ENCODE peak calls at places on chromosomes 3 and 15, in ten cellular contexts. G, K, P, H, W, L, T, M, E and V are unnamed samples.

GRCh38 chr3:132290833-132291232 is 26.4 kb upstream of the ACP3 start:
- DNase-seq in G (no peak), K (peak; percentile 85), P (peak; percentile 9), H (no peak), W (no peak), L (no peak), T (no peak), M (peak; percentile 91), E (no peak), V (no peak)

GRCh38 chr3:148816971-148817519 is 10.6 kb upstream of the CPB1 start:
- DNase-seq in G (no peak), K (no peak), P (no peak), H (no peak), W (no peak), L (no peak), T (no peak), M (no peak), E (no peak), V (no peak)

GRCh38 chr15:38430106-38430760 is 23.7 kb upstream of the FAM98B start:
- DNase-seq in G (no peak), K (no peak), P (no peak), H (no peak), W (no peak), L (no peak), T (no peak), M (no peak), E (no peak), V (no peak)

GRCh38 chr15:47300035-47300434 is 417.3 kb upstream of the SEMA6D start:
- DNase-seq in G (no peak), K (no peak), P (no peak), H (no peak), W (no peak), L (no peak), T (no peak), M (no peak), E (no peak), V (no peak)

GRCh38 chr3:9747267-9747666 is 2.5 kb upstream of the OGG1 start:
- DNase-seq in G (no peak), K (peak; percentile 55), P (no peak), H (no peak), W (no peak), L (no peak), T (no peak), M (peak; percentile 62), E (no peak), V (no peak)

GRCh38 chr3:99871231-99871898 is 53.7 kb downstream of the CMSS1 start:
- DNase-seq in G (no peak), K (no peak), P (no peak), H (no peak), W (no peak), L (no peak), T (no peak), M (no peak), E (no peak), V (no peak)

GRCh38 chr3:160090653-160091052 is 102.0 kb downstream of the IL12A start:
- DNase-seq in G (no peak), K (no peak), P (no peak), H (no peak), W (no peak), L (no peak), T (no peak), M (no peak), E (no peak), V (no peak)

GRCh38 chr3:13301295-13301987 is 118.7 kb downstream of the NUP210 start:
- DNase-seq in G (peak; percentile 95), K (peak; percentile 65), P (peak; percentile 54), H (no peak), W (no peak), L (no peak), T (no peak), M (peak; percentile 53), E (no peak), V (no peak)

GRCh38 chr15:70089692-70089971 is 8.1 kb downstream of the TLE3 start:
- DNase-seq in G (no peak), K (no peak), P (no peak), H (no peak), W (no peak), L (no peak), T (no peak), M (no peak), E (no peak), V (no peak)

GRCh38 chr3:25423780-25424179 is 4.3 kb upstream of the RARB start:
- DNase-seq in G (no peak), K (peak; percentile 64), P (peak; percentile 69), H (no peak), W (no peak), L (no peak), T (no peak), M (peak; percentile 65), E (no peak), V (no peak)

GRCh38 chr15:49847937-49848823 is 227.3 kb downstream of the DTWD1 start:
- DNase-seq in G (no peak), K (peak; percentile 96), P (peak; percentile 91), H (no peak), W (no peak), L (no peak), T (no peak), M (peak; percentile 98), E (no peak), V (no peak)

GRCh38 chr15:73156431-73157191 is 104.3 kb downstream of the NEO1 start:
- DNase-seq in G (no peak), K (no peak), P (no peak), H (no peak), W (no peak), L (no peak), T (no peak), M (no peak), E (no peak), V (no peak)

GRCh38 chr15:35545316-35545824 is 595 bp downstream of the DPH6 start:
- DNase-seq in G (peak; percentile 50), K (peak; percentile 78), P (peak; percentile 55), H (peak; percentile 57), W (no peak), L (peak; percentile 44), T (peak; percentile 21), M (peak; percentile 79), E (peak; percentile 25), V (peak; percentile 50)

GRCh38 chr3:3998140-3998977 is 199.1 kb downstream of the LRRN1 start:
- DNase-seq in G (peak; percentile 86), K (peak; percentile 7), P (peak; percentile 58), H (no peak), W (no peak), L (peak; percentile 17), T (no peak), M (peak; percentile 1), E (no peak), V (no peak)

GRCh38 chr15:26157081-26157480 is 294.0 kb upstream of the ATP10A start:
- DNase-seq in G (no peak), K (no peak), P (no peak), H (no peak), W (no peak), L (no peak), T (no peak), M (no peak), E (no peak), V (no peak)

GRCh38 chr3:85567074-85567676 is 608.4 kb downstream of the CADM2 start:
- DNase-seq in G (peak; percentile 84), K (peak; percentile 54), P (peak; percentile 59), H (no peak), W (no peak), L (peak; percentile 24), T (no peak), M (peak; percentile 66), E (peak; percentile 15), V (no peak)

DNA sequence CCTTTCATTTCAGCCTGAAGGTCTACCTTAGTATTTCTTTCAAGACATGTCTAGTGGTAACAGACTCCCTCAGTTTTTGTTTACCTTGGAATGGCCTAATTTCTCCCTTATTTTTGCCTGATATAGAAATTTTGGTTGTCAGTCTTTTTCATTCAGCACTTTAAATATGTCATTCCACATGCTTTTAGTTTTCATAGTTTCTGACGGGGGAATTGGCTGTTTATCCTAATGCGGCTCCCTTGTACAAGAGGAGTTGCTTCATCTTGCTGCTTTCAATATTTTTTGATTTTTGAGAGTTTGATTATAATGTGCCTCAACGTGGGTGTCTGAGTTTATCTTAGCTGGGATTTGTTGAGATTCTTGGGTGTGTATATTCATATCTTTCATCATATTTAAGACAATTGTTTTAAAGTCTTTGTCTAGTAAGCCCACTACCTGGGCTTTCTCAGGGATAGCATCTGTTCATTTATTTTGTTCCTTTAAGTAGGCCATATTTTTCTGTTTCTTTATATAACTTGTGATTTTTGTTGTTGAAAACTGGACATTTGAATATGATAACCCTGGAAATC is 51.1 kb upstream of the PYDC2 start:
- DNase-seq in G (no peak), K (no peak), P (no peak), H (no peak), W (no peak), L (no peak), T (no peak), M (no peak), E (no peak), V (no peak)
- H3K4me1 ChIP-seq in G (no peaks in the 10 kb centered on the region), K (no peaks in the 10 kb centered on the region), P (no peaks in the 10 kb centered on the region), H (no peaks in the 10 kb centered on the region), W (no peaks in the 10 kb centered on the region), L (no peaks in the 10 kb centered on the region), T (no peaks in the 10 kb centered on the region), M (peaks cover 3% of the 10 kb centered on the region), E (no peaks in the 10 kb centered on the region), V (no peaks in the 10 kb centered on the region)

DNA sequence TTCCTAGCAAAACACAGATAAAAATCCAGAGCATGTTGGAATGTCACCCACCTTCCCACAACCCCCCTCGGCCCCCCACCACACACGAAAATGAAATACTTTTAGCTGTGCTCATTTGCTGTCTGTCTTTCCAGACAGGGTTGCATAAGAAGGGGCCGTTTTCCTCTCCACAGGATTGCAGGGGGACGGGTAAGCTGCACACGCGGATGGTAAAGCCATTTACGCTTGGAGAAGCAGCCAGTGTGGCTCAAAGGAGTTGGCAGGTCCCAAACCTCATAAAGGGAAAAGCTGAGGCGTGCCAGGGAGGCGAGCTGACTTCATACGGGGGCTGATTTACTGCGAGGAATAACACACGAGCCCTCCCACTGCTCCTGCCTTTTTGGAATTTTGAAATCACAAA is 47.4 kb upstream of the ITGA11 start:
- DNase-seq in G (no peak), K (peak; percentile 91), P (no peak), H (peak; percentile 49), W (no peak), L (no peak), T (peak; percentile 23), M (peak; percentile 20), E (peak; percentile 66), V (peak; percentile 92)
- H3K27ac ChIP-seq in G (no peak overlapping the region), K (no peak overlapping the region), P (peak overlapping the region; percentile 14), H (no peak overlapping the region), W (no peak overlapping the region), L (peak overlapping the region; percentile 52), T (no peak overlapping the region), M (no peak overlapping the region), E (no peak overlapping the region), V (peak overlapping the region; percentile 87)

GRCh38 chr3:183303725-183304124 is 50.7 kb downstream of the B3GNT5 start:
- DNase-seq in G (no peak), K (no peak), P (no peak), H (no peak), W (no peak), L (no peak), T (no peak), M (no peak), E (no peak), V (no peak)
- H3K4me1 ChIP-seq in G (peaks cover 4% of the 10 kb centered on the region), K (peaks cover 5% of the 10 kb centered on the region), P (peaks cover 24% of the 10 kb centered on the region), H (no peaks in the 10 kb centered on the region), W (no peaks in the 10 kb centered on the region), L (peaks cover 10% of the 10 kb centered on the region), T (peaks cover 85% of the 10 kb centered on the region), M (no peaks in the 10 kb centered on the region), E (peaks cover 68% of the 10 kb centered on the region), V (no peaks in the 10 kb centered on the region)

DNA sequence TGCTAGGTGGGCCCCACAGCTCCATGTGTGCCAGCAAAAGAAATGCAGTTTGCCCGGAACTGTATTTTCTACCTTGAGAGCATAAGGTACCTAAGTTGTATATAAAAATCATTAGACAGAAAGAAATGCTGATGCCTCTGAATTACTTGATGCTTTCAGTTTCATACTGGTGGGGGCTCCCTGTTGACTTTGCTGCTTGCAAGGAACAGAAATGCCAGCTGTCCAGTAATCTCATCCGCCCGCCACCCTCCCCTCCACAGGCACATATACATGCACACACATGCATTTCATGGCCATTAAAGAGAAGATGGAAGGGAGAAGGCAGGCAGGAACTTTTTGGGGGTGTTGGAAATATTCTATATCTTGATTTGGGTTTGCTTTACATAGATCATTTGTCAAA is 38.4 kb downstream of the LIMD1 start:
- DNase-seq in G (no peak), K (no peak), P (no peak), H (no peak), W (no peak), L (no peak), T (no peak), M (no peak), E (no peak), V (no peak)
- H3K27ac ChIP-seq in G (peak overlapping the region; percentile 72), K (no peak overlapping the region), P (peak overlapping the region; percentile 94), H (no peak overlapping the region), W (no peak overlapping the region), L (no peak overlapping the region), T (no peak overlapping the region), M (no peak overlapping the region), E (no peak overlapping the region), V (no peak overlapping the region)